ENCODE peak calls at places on chromosomes 13 and 19, in nine cellular contexts. T is GM23248; W is GM20000; U is ELR; I is GOT3; H is stromal cell of bone marrow; C is endothelial cell; Q is activated CD4-positive, alpha-beta T cell treated with anti-CD3 and anti-CD28 coated beads, Interleukin-2, amount 50 U/mL, for 48 hours; Z is M059J. F is an unnamed sample.
A peak's percentile ranks its signal among the peaks of the same experiment; 100 is the strongest.

GRCh38 chr13:80168089-80168850 is 172.7 kb downstream of the SPRY2 start:
- DNase-seq in T (peak; percentile 64), W (no peak), U (peak; percentile 42), I (no peak), H (no peak), C (no peak), Q (no peak), Z (peak; percentile 34), F (no peak)

GRCh38 chr19:19238126-19238894 is 26.6 kb downstream of the NCAN start:
- DNase-seq in T (no peak), W (no peak), U (no peak), I (no peak), H (no peak), C (no peak), Q (no peak), Z (no peak), F (no peak)

GRCh38 chr13:21606251-21606650 is 2.3 kb upstream of the MICU2 start:
- DNase-seq in T (no peak), W (no peak), U (no peak), I (no peak), H (no peak), C (no peak), Q (no peak), Z (no peak), F (no peak)

GRCh38 chr13:22933571-22934181 is 247.1 kb upstream of the SGCG start:
- DNase-seq in T (no peak), W (no peak), U (no peak), I (no peak), H (no peak), C (no peak), Q (no peak), Z (no peak), F (no peak)

GRCh38 chr19:50645107-50645506 is 4.1 kb upstream of the C19orf81 start:
- DNase-seq in T (no peak), W (no peak), U (no peak), I (no peak), H (no peak), C (no peak), Q (no peak), Z (no peak), F (no peak)

GRCh38 chr13:92158335-92158734 is 759.9 kb downstream of the GPC5 start:
- DNase-seq in T (peak; percentile 2), W (no peak), U (peak; percentile 0), I (no peak), H (peak; percentile 6), C (no peak), Q (no peak), Z (peak; percentile 18), F (no peak)

GRCh38 chr13:45143346-45143751 is 23.0 kb downstream of the GTF2F2 start:
- DNase-seq in T (no peak), W (no peak), U (peak; percentile 61), I (no peak), H (no peak), C (no peak), Q (no peak), Z (peak; percentile 25), F (no peak)

GRCh38 chr19:674282-675151 is 1.7 kb upstream of the FSTL3 start:
- DNase-seq in T (no peak), W (no peak), U (no peak), I (no peak), H (no peak), C (no peak), Q (no peak), Z (no peak), F (no peak)

GRCh38 chr19:5237190-5237780 is 103.3 kb downstream of the PTPRS start:
- DNase-seq in T (no peak), W (no peak), U (no peak), I (no peak), H (no peak), C (no peak), Q (no peak), Z (no peak), F (no peak)

GRCh38 chr13:44620057-44620456 is 43.9 kb upstream of the TSC22D1 start:
- DNase-seq in T (peak; percentile 70), W (no peak), U (peak; percentile 69), I (no peak), H (peak; percentile 41), C (no peak), Q (no peak), Z (peak; percentile 72), F (no peak)

GRCh38 chr13:79393564-79394249 is 12.3 kb downstream of the RBM26 start:
- DNase-seq in T (no peak), W (no peak), U (no peak), I (no peak), H (no peak), C (no peak), Q (peak; percentile 28), Z (no peak), F (peak; percentile 37)

GRCh38 chr13:109148243-109148642 is 518.8 kb downstream of the MYO16 start:
- DNase-seq in T (peak; percentile 47), W (no peak), U (peak; percentile 81), I (no peak), H (no peak), C (no peak), Q (no peak), Z (peak; percentile 67), F (no peak)

GRCh38 chr19:12899891-12900518 is 9.0 kb downstream of the GCDH start:
- DNase-seq in T (no peak), W (peak; percentile 75), U (no peak), I (no peak), H (no peak), C (no peak), Q (no peak), Z (no peak), F (no peak)

GRCh38 chr19:2554856-2555255 is 78.9 kb downstream of the GADD45B start:
- DNase-seq in T (peak; percentile 38), W (no peak), U (peak; percentile 47), I (no peak), H (no peak), C (no peak), Q (no peak), Z (peak; percentile 85), F (no peak)

GRCh38 chr19:48033604-48034003 is 10.3 kb downstream of the CABP5 start:
- DNase-seq in T (no peak), W (no peak), U (no peak), I (no peak), H (no peak), C (no peak), Q (no peak), Z (no peak), F (no peak)

GRCh38 chr19:38290631-38291147 is 13.4 kb upstream of the C19orf33 start:
- DNase-seq in T (peak; percentile 98), W (no peak), U (peak; percentile 95), I (no peak), H (no peak), C (no peak), Q (no peak), Z (peak; percentile 97), F (no peak)

GRCh38 chr19:4454952-4455738 is 2.4 kb downstream of the UBXN6 start:
- DNase-seq in T (peak; percentile 89), W (no peak), U (peak; percentile 39), I (no peak), H (peak; percentile 41), C (no peak), Q (no peak), Z (no peak), F (no peak)

GRCh38 chr19:49889687-49890348 is 6.9 kb downstream of the IL4I1 start:
- DNase-seq in T (peak; percentile 82), W (peak; percentile 82), U (no peak), I (no peak), H (peak; percentile 31), C (peak; percentile 78), Q (peak; percentile 80), Z (no peak), F (no peak)

GRCh38 chr19:55133639-55134444 is 15.2 kb downstream of the TNNT1 start:
- DNase-seq in T (no peak), W (peak; percentile 53), U (no peak), I (no peak), H (no peak), C (no peak), Q (no peak), Z (no peak), F (peak; percentile 25)

GRCh38 chr19:52694921-52695320 is 39.9 kb downstream of the ZNF611 start:
- DNase-seq in T (no peak), W (no peak), U (no peak), I (no peak), H (no peak), C (no peak), Q (no peak), Z (no peak), F (no peak)

GRCh38 chr13:44818428-44818827 is 170.8 kb downstream of the NUFIP1 start:
- DNase-seq in T (peak; percentile 25), W (no peak), U (peak; percentile 51), I (no peak), H (no peak), C (no peak), Q (no peak), Z (peak; percentile 40), F (peak; percentile 38)

GRCh38 chr19:34996978-34997640 is 3.0 kb upstream of the GRAMD1A start:
- DNase-seq in T (no peak), W (peak; percentile 10), U (no peak), I (no peak), H (no peak), C (no peak), Q (no peak), Z (no peak), F (no peak)

GRCh38 chr13:50915562-50915961 is 6.0 kb downstream of the RNASEH2B start:
- DNase-seq in T (no peak), W (no peak), U (no peak), I (no peak), H (no peak), C (no peak), Q (peak; percentile 35), Z (no peak), F (no peak)

GRCh38 chr13:90430127-90430526 is 917.4 kb upstream of the MIR17HG start:
- DNase-seq in T (no peak), W (no peak), U (no peak), I (no peak), H (no peak), C (no peak), Q (no peak), Z (no peak), F (no peak)

GRCh38 chr19:13817018-13817614 is 21.9 kb downstream of the ZSWIM4 start:
- DNase-seq in T (peak; percentile 30), W (no peak), U (peak; percentile 35), I (no peak), H (no peak), C (no peak), Q (peak; percentile 34), Z (no peak), F (peak; percentile 69)

GRCh38 chr19:55857974-55858373 is 21.6 kb downstream of the NLRP4 start:
- DNase-seq in T (no peak), W (no peak), U (no peak), I (no peak), H (no peak), C (no peak), Q (no peak), Z (no peak), F (no peak)

GRCh38 chr19:46076951-46077814 is 36.4 kb upstream of the IGFL4 start:
- DNase-seq in T (peak; percentile 90), W (peak; percentile 65), U (peak; percentile 89), I (peak; percentile 21), H (peak; percentile 62), C (peak; percentile 79), Q (peak; percentile 51), Z (peak; percentile 80), F (peak; percentile 93)

GRCh38 chr13:55977436-55977835 is 1163.3 kb upstream of the PRR20A start:
- DNase-seq in T (no peak), W (no peak), U (no peak), I (no peak), H (no peak), C (no peak), Q (no peak), Z (no peak), F (no peak)

F was measured in NCI-H526.